ENCODE peak calls at places on chromosomes 7 and 10, in ten cellular contexts. N is activated T-helper 1 cell treated with anti-CD3 and anti-CD28 coated beads, Interleukin-12 subunit alpha, Interleukin-12 subunit beta, Interleukin-2, Interleukin-4 antibody, amounts not matched to agents 30 ng/mL and 10 ng/mL and 1 ng/mL, durations not matched to agents 14 hours and 24 hours and 36 hours; K is stimulated activated CD4-positive, alpha-beta T cell treated with anti-CD3 and anti-CD28 coated beads, Interleukin-1b, Interleukin-23, amount 100 ng/mL, for 48 hours; D is SK-N-DZ; M is G401; A is NCI-H2171; U is sciatic nerve; X is activated CD8-positive, alpha-beta memory T cell treated with anti-CD3 and anti-CD28 coated beads for 48 hours; Y is NCI-H1105 treated with DMSO at 0.1 percent for 48 hours; O is left lung. R is an unnamed sample.

GRCh38 chr7:74134117-74134539 is 40.0 kb upstream of the EIF4H start:
- DNase-seq in N (peak; percentile 2), K (peak; percentile 7), D (no peak), M (no peak), A (no peak), U (no peak), X (no peak), Y (no peak), O (no peak), R (no peak)

GRCh38 chr7:92809397-92810241 is 26.8 kb downstream of the CDK6 start:
- DNase-seq in N (peak; percentile 72), K (peak; percentile 70), D (peak; percentile 57), M (peak; percentile 27), A (peak; percentile 21), U (no peak), X (no peak), Y (no peak), O (peak; percentile 56), R (peak; percentile 63)

GRCh38 chr7:43904533-43905208 is 1.7 kb downstream of the URGCP start:
- DNase-seq in N (no peak), K (no peak), D (no peak), M (no peak), A (no peak), U (no peak), X (no peak), Y (no peak), O (no peak), R (no peak)

GRCh38 chr7:36127075-36127740 is 25.8 kb upstream of the EEPD1 start:
- DNase-seq in N (no peak), K (no peak), D (no peak), M (no peak), A (peak; percentile 36), U (no peak), X (no peak), Y (no peak), O (no peak), R (no peak)

GRCh38 chr10:96466-96865 is 38.8 kb upstream of the ZMYND11 start:
- DNase-seq in N (no peak), K (no peak), D (no peak), M (no peak), A (no peak), U (no peak), X (no peak), Y (no peak), O (no peak), R (no peak)

GRCh38 chr10:33734393-33735110 is 400.1 kb upstream of the NRP1 start:
- DNase-seq in N (no peak), K (no peak), D (no peak), M (no peak), A (no peak), U (no peak), X (no peak), Y (no peak), O (no peak), R (no peak)

GRCh38 chr10:78516236-78516635 is 482.6 kb downstream of the RPS24 start:
- DNase-seq in N (no peak), K (no peak), D (no peak), M (no peak), A (no peak), U (no peak), X (no peak), Y (no peak), O (no peak), R (no peak)

GRCh38 chr10:14659626-14660196 is 115.0 kb downstream of the FAM107B start:
- DNase-seq in N (peak; percentile 59), K (peak; percentile 60), D (no peak), M (no peak), A (no peak), U (no peak), X (peak; percentile 33), Y (no peak), O (peak; percentile 69), R (no peak)

GRCh38 chr10:132847856-132848255 is 61.9 kb upstream of the NKX6-2 start:
- DNase-seq in N (no peak), K (no peak), D (no peak), M (no peak), A (no peak), U (no peak), X (no peak), Y (no peak), O (peak; percentile 16), R (no peak)

GRCh38 chr10:129627442-129627841 is 160.4 kb downstream of the MGMT start:
- DNase-seq in N (no peak), K (no peak), D (no peak), M (no peak), A (no peak), U (no peak), X (no peak), Y (no peak), O (no peak), R (no peak)

GRCh38 chr10:32171213-32171612 is 115.0 kb upstream of the KIF5B start:
- DNase-seq in N (no peak), K (no peak), D (no peak), M (no peak), A (no peak), U (no peak), X (no peak), Y (no peak), O (peak; percentile 50), R (peak; percentile 50)

GRCh38 chr10:97718659-97719142 is 5.2 kb downstream of the MARVELD1 start:
- DNase-seq in N (no peak), K (no peak), D (peak; percentile 73), M (no peak), A (peak; percentile 40), U (no peak), X (no peak), Y (peak; percentile 78), O (peak; percentile 82), R (no peak)

GRCh38 chr7:105656922-105657521 is 75.7 kb upstream of the EFCAB10 start:
- DNase-seq in N (peak; percentile 43), K (peak; percentile 66), D (no peak), M (no peak), A (no peak), U (no peak), X (peak; percentile 72), Y (peak; percentile 20), O (no peak), R (peak; percentile 86)

GRCh38 chr10:70317272-70317942 is 33.6 kb upstream of the NPFFR1 start:
- DNase-seq in N (no peak), K (no peak), D (no peak), M (no peak), A (no peak), U (no peak), X (no peak), Y (no peak), O (no peak), R (no peak)

GRCh38 chr10:49114718-49115014 is 656 bp downstream of the VSTM4 start:
- DNase-seq in N (no peak), K (no peak), D (no peak), M (no peak), A (no peak), U (no peak), X (no peak), Y (no peak), O (no peak), R (no peak)

GRCh38 chr7:117399820-117400422 is 27.4 kb downstream of the ASZ1 start:
- DNase-seq in N (no peak), K (no peak), D (no peak), M (no peak), A (no peak), U (no peak), X (no peak), Y (peak; percentile 60), O (no peak), R (no peak)

GRCh38 chr7:151346180-151346769 is 4.7 kb downstream of the NUB1 start:
- DNase-seq in N (no peak), K (no peak), D (no peak), M (no peak), A (no peak), U (no peak), X (no peak), Y (no peak), O (no peak), R (no peak)

GRCh38 chr10:91909178-91909677 is at the start of gene FGFBP3:
- DNase-seq in N (no peak), K (peak; percentile 44), D (peak; percentile 84), M (peak; percentile 59), A (peak; percentile 65), U (no peak), X (no peak), Y (peak; percentile 69), O (no peak), R (peak; percentile 59)

GRCh38 chr7:111554086-111554485 is 8.2 kb downstream of the IMMP2L start:
- DNase-seq in N (no peak), K (no peak), D (no peak), M (no peak), A (no peak), U (no peak), X (no peak), Y (no peak), O (no peak), R (no peak)

GRCh38 chr10:60362461-60362860 is 27.2 kb downstream of the ANK3 start:
- DNase-seq in N (no peak), K (no peak), D (no peak), M (no peak), A (no peak), U (no peak), X (no peak), Y (no peak), O (no peak), R (no peak)

GRCh38 chr7:116801092-116801710 is 61.2 kb upstream of the CAPZA2 start:
- DNase-seq in N (no peak), K (no peak), D (no peak), M (no peak), A (no peak), U (no peak), X (no peak), Y (no peak), O (no peak), R (no peak)

GRCh38 chr10:52066383-52066782 is 247.7 kb upstream of the DKK1 start:
- DNase-seq in N (no peak), K (no peak), D (no peak), M (no peak), A (no peak), U (no peak), X (no peak), Y (no peak), O (no peak), R (no peak)

GRCh38 chr7:45686441-45687184 is 112.4 kb downstream of the ADCY1 start:
- DNase-seq in N (no peak), K (no peak), D (no peak), M (no peak), A (no peak), U (peak; percentile 25), X (no peak), Y (no peak), O (no peak), R (no peak)

GRCh38 chr7:69961396-69961795 is 363.1 kb downstream of the AUTS2 start:
- DNase-seq in N (no peak), K (no peak), D (no peak), M (peak; percentile 62), A (no peak), U (no peak), X (no peak), Y (no peak), O (no peak), R (no peak)

GRCh38 chr7:70669859-70670258 is 462.1 kb upstream of the GALNT17 start:
- DNase-seq in N (no peak), K (no peak), D (no peak), M (no peak), A (no peak), U (no peak), X (no peak), Y (no peak), O (no peak), R (no peak)

GRCh38 chr7:33722383-33723096 is 182.8 kb upstream of the BMPER start:
- DNase-seq in N (no peak), K (no peak), D (peak; percentile 49), M (no peak), A (no peak), U (no peak), X (no peak), Y (no peak), O (no peak), R (peak; percentile 97)

GRCh38 chr10:10818082-10818481 is 199.6 kb upstream of the CELF2 start:
- DNase-seq in N (no peak), K (no peak), D (no peak), M (no peak), A (no peak), U (no peak), X (no peak), Y (no peak), O (no peak), R (no peak)

GRCh38 chr10:127041561-127041960 is 136.3 kb downstream of the DOCK1 start:
- DNase-seq in N (no peak), K (no peak), D (no peak), M (no peak), A (no peak), U (no peak), X (no peak), Y (no peak), O (no peak), R (no peak)

R was measured in ELF-1.